ENCODE peak calls at places on chromosomes 2 and 18, in five cellular contexts. U is choroid plexus epithelial cell, C is chondrocyte, V is mucosa of descending colon, W is fibroblast of mammary gland. Q is an unnamed sample.

GRCh38 chr2:145729993-145730770 is 1210.3 kb upstream of the ZEB2 start:
- DNase-seq in U (no peak), C (no peak), V (no peak), W (no peak), Q (no peak)

GRCh38 chr18:6994719-6995430 is 122.7 kb downstream of the LAMA1 start:
- DNase-seq in V (no peak), U (no peak), W (peak; percentile 1), C (no peak), Q (no peak)

GRCh38 chr2:138071720-138072719 is 107.7 kb downstream of the HNMT start:
- DNase-seq in C (no peak), W (no peak), V (no peak), U (peak; percentile 10), Q (no peak)

GRCh38 chr2:74405994-74406583 is 15.3 kb downstream of the C2orf81 start:
- DNase-seq in V (no peak), W (no peak), C (no peak), U (no peak), Q (no peak)

GRCh38 chr18:60245096-60245495 is 127.5 kb downstream of the MC4R start:
- DNase-seq in C (no peak), V (no peak), W (no peak), U (no peak), Q (no peak)

GRCh38 chr2:240981273-240981672 is 17.1 kb upstream of the SNED1 start:
- DNase-seq in C (no peak), V (no peak), W (peak; percentile 69), U (peak; percentile 42), Q (no peak)

GRCh38 chr2:3682811-3683210 is 20.6 kb upstream of the DCDC2C start:
- DNase-seq in V (no peak), W (no peak), C (no peak), U (no peak), Q (no peak)

GRCh38 chr2:24859968-24860600 is 60.0 kb downstream of the ADCY3 start:
- DNase-seq in V (no peak), W (no peak), C (no peak), U (no peak), Q (no peak)

GRCh38 chr2:61114147-61114546 is 47.8 kb upstream of the C2orf74 start:
- DNase-seq in W (no peak), V (no peak), U (no peak), C (no peak), Q (no peak)

GRCh38 chr2:143451622-143452021 is 322.4 kb downstream of the ARHGAP15 start:
- DNase-seq in C (no peak), W (peak; percentile 68), V (no peak), U (no peak), Q (no peak)

GRCh38 chr2:122063716-122064115 is 308.3 kb downstream of the TSN start:
- DNase-seq in W (peak; percentile 5), C (no peak), U (no peak), V (no peak), Q (no peak)

GRCh38 chr2:47534179-47534919 is 131.4 kb downstream of the MSH2 start:
- DNase-seq in C (no peak), W (peak; percentile 93), U (peak; percentile 74), V (no peak), Q (no peak)

GRCh38 chr2:105378921-105379383 is 19.9 kb downstream of the FHL2 start:
- DNase-seq in W (peak; percentile 64), C (peak; percentile 42), U (peak; percentile 37), V (no peak), Q (no peak)

GRCh38 chr2:235940330-235940729 is 227.9 kb downstream of the GBX2 start:
- DNase-seq in U (peak; percentile 99), W (peak; percentile 98), C (no peak), V (peak; percentile 63), Q (no peak)

GRCh38 chr18:37636831-37637230 is 71.2 kb upstream of the CELF4 start:
- DNase-seq in V (no peak), U (no peak), W (no peak), C (no peak), Q (no peak)

GRCh38 chr2:66389651-66390131 is 45.2 kb upstream of the MEIS1 start:
- DNase-seq in C (no peak), U (no peak), W (peak; percentile 58), V (no peak), Q (no peak)

GRCh38 chr18:35730738-35731370 is 149.3 kb downstream of the GALNT1 start:
- DNase-seq in V (no peak), U (no peak), C (no peak), W (peak; percentile 11), Q (no peak)

GRCh38 chr2:101251844-101252407 is 760 bp upstream of the CNOT11 start:
- DNase-seq in U (no peak), W (no peak), V (no peak), C (no peak), Q (no peak)

GRCh38 chr2:225052703-225053102 is 10.4 kb upstream of the DOCK10 start:
- DNase-seq in V (no peak), C (no peak), U (peak; percentile 52), W (no peak), Q (no peak)

GRCh38 chr2:61530365-61531148 is 7.6 kb downstream of the XPO1 start:
- DNase-seq in V (no peak), W (no peak), C (no peak), U (peak; percentile 46), Q (no peak)

GRCh38 chr2:213834746-213835145 is 550.5 kb downstream of the SPAG16 start:
- DNase-seq in W (peak; percentile 69), C (no peak), U (no peak), V (no peak), Q (no peak)

GRCh38 chr2:96927420-96928171 is 57.7 kb upstream of the SEMA4C start:
- DNase-seq in U (no peak), W (no peak), C (no peak), V (peak; percentile 38), Q (no peak)

GRCh38 chr2:17373736-17374135 is 144.5 kb downstream of the RAD51AP2 start:
- DNase-seq in U (peak; percentile 60), V (no peak), C (no peak), W (peak; percentile 1), Q (no peak)

GRCh38 chr2:33275689-33276444 is 200.6 kb upstream of the RASGRP3 start:
- DNase-seq in V (no peak), C (no peak), U (peak; percentile 98), W (peak; percentile 97), Q (no peak)

GRCh38 chr2:9554841-9555337 is 741 bp downstream of the ADAM17 start:
- DNase-seq in V (no peak), C (no peak), U (peak; percentile 95), W (peak; percentile 85), Q (peak; percentile 47)

GRCh38 chr18:30886998-30887397 is 155.5 kb downstream of the DSC3 start:
- DNase-seq in V (no peak), W (no peak), U (no peak), C (no peak), Q (no peak)

GRCh38 chr2:51734115-51734514 is 702.2 kb upstream of the NRXN1 start:
- DNase-seq in V (no peak), W (peak; percentile 48), U (peak; percentile 84), C (no peak), Q (no peak)

GRCh38 chr2:39546937-39547336 is 109.9 kb upstream of the MAP4K3 start:
- DNase-seq in W (peak; percentile 35), V (no peak), C (no peak), U (peak; percentile 62), Q (no peak)

GRCh38 chr2:39547811-39548719 is 111.0 kb upstream of the MAP4K3 start:
- DNase-seq in U (peak; percentile 76), W (no peak), C (no peak), V (no peak), Q (no peak)

GRCh38 chr2:39548971-39549370 is 111.9 kb upstream of the MAP4K3 start:
- DNase-seq in V (no peak), U (no peak), C (no peak), W (no peak), Q (no peak)

GRCh38 chr2:39549718-39550464 is 112.8 kb upstream of the MAP4K3 start:
- DNase-seq in U (no peak), W (no peak), V (no peak), C (no peak), Q (no peak)

DNA sequence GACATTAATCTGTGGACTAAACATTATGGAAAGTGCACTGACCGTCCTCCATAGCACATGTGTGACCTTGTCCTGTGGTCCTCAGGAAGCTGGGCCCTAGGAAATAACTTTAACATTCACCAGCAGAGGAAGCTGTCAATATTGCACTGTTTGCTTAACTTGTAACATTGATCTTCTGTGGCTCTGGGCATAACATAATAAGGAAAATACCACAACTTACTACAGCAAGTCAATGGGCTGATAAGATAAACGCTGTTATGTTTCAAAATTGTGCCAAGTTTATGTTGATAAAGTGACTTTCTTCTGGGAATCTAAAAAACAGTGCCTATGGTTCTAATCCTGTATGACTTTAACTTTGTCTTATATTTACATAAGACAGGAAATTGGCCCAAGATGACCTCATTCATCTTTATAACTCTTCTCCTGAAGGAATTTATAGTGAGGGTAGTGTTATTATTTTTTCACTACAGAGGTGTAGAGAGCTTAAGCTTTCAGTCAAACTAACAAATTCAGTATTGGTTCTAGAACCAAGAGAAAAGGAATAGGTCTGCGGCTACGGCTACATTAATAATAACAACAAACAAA is 113.7 kb upstream of the MAP4K3 start:
- DNase-seq in U (no peak), C (no peak), V (no peak), W (no peak), Q (no peak)
- TF ChIP-seq CTCF in U (no peak), C (no peak), V (no peak), W (no peak), Q (no peak)

DNA sequence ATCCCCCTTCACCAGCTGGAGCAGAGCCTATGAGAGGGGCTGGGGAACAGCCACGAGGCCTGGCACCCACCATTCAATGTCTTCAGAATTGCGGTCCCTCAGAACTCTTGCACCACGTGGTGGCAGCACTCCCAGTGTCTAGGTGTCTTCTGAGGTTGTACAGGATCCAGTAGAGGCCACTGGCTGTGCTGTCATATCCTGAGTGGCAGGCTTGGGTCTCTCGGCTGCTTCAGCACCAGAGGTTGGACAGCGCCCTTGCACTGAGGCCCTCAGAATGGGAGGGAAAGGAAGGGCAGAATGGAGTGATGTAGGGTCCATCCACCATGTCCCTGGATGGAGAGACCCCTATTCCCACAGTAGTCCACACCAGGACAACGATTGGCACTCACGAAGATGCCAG is 112.0 kb upstream of the TEKT4 start:
- DNase-seq in W (no peak), U (no peak), C (no peak), V (no peak), Q (no peak)
- TF ChIP-seq CTCF in W (no peak), U (no peak), C (no peak), V (no peak), Q (no peak)

GRCh38 chr2:167264380-167264779 is 376.1 kb downstream of the XIRP2 start:
- DNase-seq in C (no peak), V (no peak), U (peak; percentile 47), W (peak; percentile 13), Q (no peak)
- TF ChIP-seq CTCF in C (peak; percentile 78), V (peak; percentile 29), U (peak; percentile 64), W (peak; percentile 41), Q (no peak)

DNA sequence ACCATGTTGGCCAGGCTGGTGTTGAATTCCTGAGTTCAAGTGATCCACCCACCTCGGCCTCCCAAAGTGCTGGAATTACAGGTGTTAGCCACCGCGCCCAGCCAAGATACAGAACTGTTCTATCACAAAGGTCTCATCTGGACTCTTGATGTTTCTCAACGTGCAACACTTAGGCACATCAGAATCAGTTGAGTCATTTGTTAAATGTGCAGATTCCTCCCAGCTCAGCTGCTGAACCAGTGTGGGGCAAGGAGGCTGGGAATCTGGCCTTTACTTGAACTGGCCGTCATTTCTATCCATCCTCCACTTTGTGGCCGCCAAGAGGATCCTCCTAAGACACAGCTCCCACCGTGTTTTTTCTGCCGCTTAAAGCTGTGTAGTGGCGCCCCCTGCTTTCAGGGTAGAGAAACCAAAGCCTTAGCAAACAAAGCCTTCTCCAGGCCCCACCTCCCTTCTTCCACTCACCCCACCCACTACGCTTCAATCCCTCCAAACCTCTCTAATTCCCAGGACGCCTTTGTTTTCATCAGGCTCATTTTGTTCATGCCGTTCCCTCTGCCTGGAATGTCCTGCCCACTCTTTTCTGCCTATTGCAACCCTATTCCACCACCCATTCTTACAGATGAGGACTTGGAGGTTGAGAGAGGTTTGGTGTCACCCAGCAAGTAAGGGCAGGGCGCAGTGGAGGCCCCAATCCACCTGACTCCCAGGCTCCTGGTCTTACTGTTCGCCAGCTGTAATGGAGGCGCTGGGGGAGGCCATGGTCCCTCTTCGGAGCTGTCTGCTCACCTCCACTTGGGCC is 776 bp upstream of the SPEG start:
- DNase-seq in U (peak; percentile 86), C (peak; percentile 15), V (no peak), W (peak; percentile 71), Q (no peak)
- TF ChIP-seq CTCF in U (peak; percentile 75), C (peak; percentile 72), V (no peak), W (peak; percentile 47), Q (peak; percentile 41)

Q was measured in CD14-positive monocyte.